ENCODE peak calls at places on chromosomes 12 and 14, in ten cellular contexts. E is CD4-positive, alpha-beta memory T cell; Z is stomach; M is HCT116; C is DND-41; T is PC-3; G is naive thymus-derived CD4-positive, alpha-beta T cell; P is uterus; A is iPS DF 6.9; S is breast epithelium. O is an unnamed sample.

GRCh38 chr14:105075364-105076295 is 10.4 kb upstream of the GPR132 start:
- DNase-seq in T (no peak), C (no peak), M (no peak), S (no peak), Z (no peak), G (no peak), A (no peak), E (no peak), P (no peak), O (peak; percentile 71)

GRCh38 chr12:75872762-75873161 is 158.8 kb downstream of the PHLDA1 start:
- DNase-seq in A (no peak), T (no peak), E (no peak), P (no peak), C (no peak), M (no peak), G (no peak), Z (no peak), S (no peak), O (no peak)

GRCh38 chr12:9211687-9212086 is 3.5 kb upstream of the PZP start:
- DNase-seq in Z (no peak), T (no peak), C (no peak), E (no peak), M (no peak), G (no peak), P (no peak), S (no peak), A (no peak), O (no peak)

GRCh38 chr12:104010800-104011199 is 39.2 kb downstream of the GLT8D2 start:
- DNase-seq in P (no peak), S (no peak), G (no peak), T (no peak), Z (no peak), A (no peak), C (no peak), M (no peak), E (no peak), O (no peak)

GRCh38 chr12:121404734-121405133 is 4.8 kb downstream of the RNF34 start:
- DNase-seq in Z (peak; percentile 48), A (no peak), C (no peak), S (peak; percentile 67), G (no peak), T (peak; percentile 35), E (no peak), M (no peak), P (no peak), O (no peak)

GRCh38 chr14:103260629-103261124 is 73.4 kb upstream of the EIF5 start:
- DNase-seq in Z (peak; percentile 67), M (no peak), T (peak; percentile 63), A (no peak), G (no peak), P (peak; percentile 58), E (no peak), C (no peak), S (no peak), O (no peak)

GRCh38 chr12:49930515-49931288 is 19.8 kb upstream of the AQP2 start:
- DNase-seq in Z (no peak), C (no peak), M (no peak), G (no peak), S (no peak), T (peak; percentile 59), E (no peak), P (no peak), A (no peak), O (no peak)

GRCh38 chr12:114400395-114400794 is 5.5 kb downstream of the TBX5 start:
- DNase-seq in M (no peak), G (no peak), E (no peak), P (no peak), A (no peak), C (no peak), Z (no peak), T (no peak), S (no peak), O (no peak)

GRCh38 chr12:82415402-82415801 is 57.1 kb downstream of the METTL25 start:
- DNase-seq in A (no peak), G (no peak), E (no peak), S (no peak), Z (no peak), T (no peak), P (no peak), C (no peak), M (no peak), O (no peak)

GRCh38 chr12:47950856-47951468 is 12.4 kb upstream of the TMEM106C start:
- DNase-seq in T (peak; percentile 61), C (no peak), S (no peak), P (no peak), M (no peak), G (no peak), Z (no peak), A (no peak), E (no peak), O (no peak)

GRCh38 chr12:47945341-47945728 is 18.1 kb upstream of the TMEM106C start:
- DNase-seq in A (no peak), T (peak; percentile 14), Z (no peak), P (no peak), E (no peak), G (no peak), M (no peak), C (no peak), S (no peak), O (no peak)

GRCh38 chr12:47947273-47947672 is 16.1 kb upstream of the TMEM106C start:
- DNase-seq in A (no peak), Z (no peak), S (no peak), C (no peak), E (no peak), P (no peak), G (no peak), T (no peak), M (no peak), O (no peak)

GRCh38 chr12:47946413-47947107 is 16.8 kb upstream of the TMEM106C start:
- DNase-seq in A (no peak), Z (no peak), C (no peak), P (no peak), E (no peak), S (no peak), G (no peak), M (no peak), T (peak; percentile 42), O (no peak)

GRCh38 chr12:47949441-47950341 is 13.7 kb upstream of the TMEM106C start:
- DNase-seq in T (peak; percentile 86), Z (peak; percentile 80), E (peak; percentile 31), C (peak; percentile 49), M (peak; percentile 69), P (peak; percentile 51), A (peak; percentile 64), G (no peak), S (peak; percentile 83), O (peak; percentile 39)
- H3K27ac ChIP-seq in T (no peak overlapping the region), Z (no peak overlapping the region), E (no peak overlapping the region), C (no peak overlapping the region), M (no peak overlapping the region), P (no peak overlapping the region), A (no peak overlapping the region), G (no peak overlapping the region), S (peak overlapping the region; percentile 55), O (no peak overlapping the region)

GRCh38 chr12:53498235-53498630 is 1.0 kb downstream of the MAP3K12 start:
- DNase-seq in C (no peak), Z (no peak), S (no peak), G (no peak), E (no peak), M (no peak), A (no peak), P (no peak), T (no peak), O (no peak)
- H3K4me1 ChIP-seq in C (peaks cover 58% of the 10 kb centered on the region), Z (peaks cover 64% of the 10 kb centered on the region), S (peaks cover 8% of the 10 kb centered on the region), G (peaks cover 38% of the 10 kb centered on the region), E (peaks cover 56% of the 10 kb centered on the region), M (peaks cover 19% of the 10 kb centered on the region), A (peaks cover 16% of the 10 kb centered on the region), P (peaks cover 9% of the 10 kb centered on the region), T (peaks cover 26% of the 10 kb centered on the region), O (peaks cover 45% of the 10 kb centered on the region)

GRCh38 chr12:110545812-110546211 is 37.3 kb downstream of the PPTC7 start:
- DNase-seq in A (no peak), S (no peak), M (no peak), E (no peak), P (no peak), C (no peak), T (no peak), G (no peak), Z (no peak), O (no peak)

GRCh38 chr12:110546339-110546738 is 36.8 kb downstream of the PPTC7 start:
- DNase-seq in C (no peak), G (no peak), M (no peak), Z (no peak), P (no peak), S (no peak), E (no peak), A (no peak), T (peak; percentile 97), O (no peak)

GRCh38 chr12:110540048-110540447 is 37.9 kb downstream of the RAD9B start:
- DNase-seq in G (no peak), S (no peak), C (no peak), E (no peak), T (peak; percentile 38), Z (no peak), P (no peak), A (no peak), M (no peak), O (no peak)

GRCh38 chr12:110543965-110544364 is 39.2 kb downstream of the PPTC7 start:
- DNase-seq in Z (no peak), S (no peak), M (no peak), G (no peak), T (no peak), C (no peak), P (no peak), A (no peak), E (no peak), O (no peak)

GRCh38 chr12:110543252-110543959 is 39.7 kb downstream of the PPTC7 start:
- DNase-seq in P (peak; percentile 96), A (no peak), M (no peak), C (no peak), S (peak; percentile 75), Z (peak; percentile 91), G (no peak), T (peak; percentile 7), E (no peak), O (no peak)
- H3K27ac ChIP-seq in P (peak overlapping the region; percentile 84), A (no peak overlapping the region), M (no peak overlapping the region), C (no peak overlapping the region), S (peak overlapping the region; percentile 80), Z (peak overlapping the region; percentile 69), G (no peak overlapping the region), T (no peak overlapping the region), E (no peak overlapping the region), O (no peak overlapping the region)

DNA sequence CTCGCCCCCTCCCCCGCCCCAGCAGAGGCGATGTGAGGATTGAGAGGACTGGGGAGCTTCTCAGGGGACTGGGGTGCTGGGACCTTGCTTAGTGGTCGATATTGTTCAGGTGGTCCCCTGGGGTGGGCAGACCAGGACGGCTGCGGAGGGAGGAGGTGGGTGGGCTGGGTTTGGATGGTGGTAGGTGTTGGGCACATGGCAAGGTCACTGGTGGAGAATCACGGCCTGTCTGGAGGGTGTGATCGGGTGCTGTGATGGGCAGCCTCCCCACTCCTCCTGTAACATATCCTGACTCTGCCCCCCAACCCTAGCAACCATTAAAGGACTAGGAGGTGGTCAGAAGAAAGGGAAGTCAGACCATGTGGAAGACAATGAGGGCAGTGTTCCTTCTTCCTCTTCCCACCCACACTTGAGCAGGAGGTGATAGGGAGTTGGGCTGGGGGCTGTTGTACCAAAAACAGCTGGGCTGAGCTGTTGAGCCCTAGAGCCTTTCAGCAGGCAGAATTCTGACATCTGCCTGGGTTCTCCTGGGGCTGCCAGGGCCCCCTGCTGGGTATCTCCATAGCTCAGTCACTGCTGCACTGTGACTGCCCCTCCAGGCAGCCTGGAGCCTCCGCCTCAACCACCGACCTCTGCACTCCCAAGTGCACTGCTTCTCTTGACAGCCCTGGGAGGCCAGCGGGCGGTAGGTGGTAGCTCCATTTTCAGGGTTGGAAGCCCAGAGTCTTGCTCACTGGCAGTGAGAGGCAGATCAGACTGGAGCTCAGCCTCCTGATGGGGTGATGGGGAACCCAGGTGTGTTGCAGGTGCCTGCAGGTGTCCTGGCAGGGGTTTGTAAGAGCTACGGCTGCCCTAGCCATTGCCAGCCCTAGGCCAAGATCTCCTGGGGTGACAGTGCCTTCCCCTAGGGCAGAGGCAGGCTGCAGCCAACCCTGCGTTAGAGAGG is 15.3 kb downstream of the VASH1 start:
- DNase-seq in A (no peak), M (no peak), P (no peak), E (no peak), T (peak; percentile 18), Z (no peak), C (no peak), S (peak; percentile 36), G (no peak), O (no peak)
- H3K4me1 ChIP-seq in A (peaks cover 5% of the 10 kb centered on the region), M (peaks cover 15% of the 10 kb centered on the region), P (peaks cover 22% of the 10 kb centered on the region), E (peaks cover 4% of the 10 kb centered on the region), T (peaks cover 11% of the 10 kb centered on the region), Z (peaks cover 4% of the 10 kb centered on the region), C (no peaks in the 10 kb centered on the region), S (peaks cover 6% of the 10 kb centered on the region), G (no peaks in the 10 kb centered on the region), O (no peaks in the 10 kb centered on the region)

O was measured in CD4-positive, CD25-positive, alpha-beta regulatory T cell.